ENCODE peak calls at places on chromosomes 13 and 19, in five cellular contexts. F is lower leg skin, L is Caco-2, S is foreskin fibroblast, N is PC-3. Q is an unnamed sample.

GRCh38 chr19:55681131-55682087 is 6.4 kb downstream of the EPN1 start:
- DNase-seq in S (peak), L (no peak), F (no peak), N (no peak), Q (no peak)

GRCh38 chr13:58994778-58995177 is 1169.0 kb downstream of the DIAPH3 start:
- DNase-seq in L (no peak), N (peak), S (no peak), F (no peak), Q (peak)

GRCh38 chr13:33323766-33324525 is 38.4 kb upstream of the STARD13 start:
- DNase-seq in S (peak), L (no peak), N (no peak), F (no peak), Q (no peak)

GRCh38 chr19:5153601-5154128 is 184.8 kb downstream of the KDM4B start:
- DNase-seq in L (no peak), F (peak), S (no peak), N (no peak), Q (no peak)

GRCh38 chr13:112574476-112575294 is 13.3 kb downstream of the TUBGCP3 start:
- DNase-seq in N (no peak), S (peak), F (no peak), L (no peak), Q (no peak)

GRCh38 chr13:21014666-21015170 is 46.7 kb downstream of the LATS2 start:
- DNase-seq in F (peak), S (peak), N (peak), L (no peak), Q (peak)

GRCh38 chr19:46404884-46405658 is 8.3 kb downstream of the CCDC8 start:
- DNase-seq in S (peak), L (peak), N (peak), F (no peak), Q (peak)

GRCh38 chr19:12804051-12804450 is 2.2 kb downstream of the THSD8 start:
- DNase-seq in S (no peak), N (no peak), F (no peak), L (no peak), Q (no peak)

GRCh38 chr19:15291666-15292065 is 40.7 kb downstream of the BRD4 start:
- DNase-seq in L (no peak), N (no peak), F (no peak), S (peak), Q (peak)

GRCh38 chr13:111517641-111518010 is 197.2 kb downstream of the TEX29 start:
- DNase-seq in S (no peak), L (no peak), F (no peak), N (no peak), Q (no peak)

GRCh38 chr19:48539503-48540096 is 12.4 kb upstream of the SULT2B1 start:
- DNase-seq in N (peak), F (no peak), S (peak), L (no peak), Q (peak)

GRCh38 chr19:49677901-49678674 is 1.0 kb downstream of the PRMT1 start:
- DNase-seq in S (peak), F (peak), L (peak), N (peak), Q (peak)

GRCh38 chr19:7619671-7620441 is 9.5 kb downstream of the XAB2 start:
- DNase-seq in S (no peak), L (no peak), F (no peak), N (no peak), Q (no peak)

GRCh38 chr13:103277959-103278673 is 211.9 kb upstream of the SLC10A2 start:
- DNase-seq in F (no peak), S (no peak), L (no peak), N (no peak), Q (peak)

GRCh38 chr19:8034178-8034525 is 18.4 kb upstream of the CCL25 start:
- DNase-seq in S (no peak), F (no peak), N (no peak), L (no peak), Q (no peak)

GRCh38 chr13:72726721-72727416 is 560 bp downstream of the MZT1 start:
- DNase-seq in S (peak), L (no peak), N (peak), F (peak), Q (peak)

GRCh38 chr19:8831832-8832131 is 322 bp downstream of the ZNF558 start:
- DNase-seq in S (no peak), N (no peak), L (no peak), F (no peak), Q (no peak)

GRCh38 chr13:29196409-29197074 is 376.4 kb downstream of the MTUS2 start:
- DNase-seq in N (no peak), F (no peak), S (no peak), L (no peak), Q (no peak)

GRCh38 chr19:47663911-47664771 is 49.1 kb upstream of the EHD2 start:
- DNase-seq in L (peak), S (peak), F (peak), N (peak), Q (peak)

GRCh38 chr19:6213696-6214585 is 65.8 kb downstream of the MLLT1 start:
- DNase-seq in N (no peak), S (no peak), L (no peak), F (no peak), Q (no peak)

GRCh38 chr19:3061214-3062161 is 807 bp downstream of the TLE5 start:
- DNase-seq in L (no peak), N (no peak), S (peak), F (peak), Q (no peak)

GRCh38 chr19:58001895-58002369 is 688 bp downstream of the ZNF606 start:
- DNase-seq in F (no peak), S (no peak), L (no peak), N (no peak), Q (peak)

GRCh38 chr19:6976197-6976596 is 45.0 kb downstream of the MBD3L2B start:
- DNase-seq in S (no peak), L (no peak), F (no peak), N (no peak), Q (no peak)

GRCh38 chr19:489418-490196 is 6.7 kb upstream of the MADCAM1 start:
- DNase-seq in N (peak), F (peak), S (peak), L (peak), Q (no peak)

GRCh38 chr19:57002765-57003164 is 117.0 kb upstream of the USP29 start:
- DNase-seq in N (no peak), L (no peak), S (no peak), F (no peak), Q (no peak)

GRCh38 chr19:51688665-51689571 is 4.2 kb upstream of the SPACA6 start:
- DNase-seq in N (peak), F (peak), S (peak), L (peak), Q (peak)

GRCh38 chr19:44707794-44708193 is 8.8 kb downstream of the CEACAM16 start:
- DNase-seq in N (no peak), S (no peak), F (no peak), L (no peak), Q (no peak)

GRCh38 chr13:22828081-22828480 is 352.7 kb upstream of the SGCG start:
- DNase-seq in L (no peak), N (peak), S (no peak), F (no peak), Q (peak)

GRCh38 chr13:107450931-107451330 is 764.4 kb downstream of the LIG4 start:
- DNase-seq in S (no peak), F (no peak), N (peak), L (no peak), Q (no peak)

GRCh38 chr19:29260477-29261317 is 47.7 kb upstream of the UQCRFS1 start:
- DNase-seq in L (peak), S (peak), F (peak), N (no peak), Q (peak)

GRCh38 chr13:66048888-66049287 is 1181.2 kb downstream of the PCDH9 start:
- DNase-seq in L (no peak), F (no peak), S (no peak), N (no peak), Q (peak)

GRCh38 chr19:29214411-29214810 is 1.5 kb upstream of the UQCRFS1 start:
- DNase-seq in F (no peak), L (no peak), S (no peak), N (no peak), Q (no peak)

GRCh38 chr19:54178581-54179261 is 5.8 kb upstream of the TMC4 start:
- DNase-seq in F (no peak), S (no peak), L (peak), N (peak), Q (no peak)

GRCh38 chr13:46605824-46606554 is 53.0 kb downstream of the LRCH1 start:
- DNase-seq in S (no peak), F (no peak), L (no peak), N (peak), Q (no peak)

GRCh38 chr13:46609052-46609451 is 56.1 kb downstream of the LRCH1 start:
- DNase-seq in L (no peak), N (no peak), F (no peak), S (peak), Q (no peak)

GRCh38 chr13:46607768-46608553 is 55.0 kb downstream of the LRCH1 start:
- DNase-seq in L (peak), F (no peak), N (peak), S (no peak), Q (no peak)

GRCh38 chr13:46605089-46605488 is 52.1 kb downstream of the LRCH1 start:
- DNase-seq in F (no peak), L (no peak), N (no peak), S (no peak), Q (no peak)

DNA sequence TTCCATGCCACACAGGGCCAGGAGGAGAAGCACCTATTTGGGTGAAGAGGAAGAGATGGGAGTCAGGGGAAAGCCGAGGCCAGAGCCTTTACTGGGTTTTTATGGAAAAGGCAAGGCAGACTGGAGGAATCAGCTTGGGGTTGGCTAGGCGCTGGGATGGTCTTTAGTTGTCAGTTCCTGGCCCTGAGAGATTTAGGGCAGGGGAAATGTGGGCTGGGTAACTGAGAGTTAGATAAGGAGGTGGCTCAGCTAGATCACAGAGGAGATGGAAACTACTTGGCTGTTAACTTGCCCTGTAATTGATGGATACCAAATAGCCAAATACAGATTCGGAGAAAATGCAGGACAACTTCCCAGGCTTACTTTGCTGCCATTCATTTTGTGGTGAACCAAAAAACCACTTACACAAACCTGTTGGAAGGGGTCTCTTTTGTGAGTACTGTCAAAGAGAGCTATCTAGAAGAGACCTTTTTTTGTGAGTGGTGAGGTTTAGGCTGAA is 54.0 kb downstream of the LRCH1 start:
- DNase-seq in F (no peak), L (no peak), N (no peak), S (no peak), Q (no peak)
- H3K4me3 ChIP-seq in F (no peak), L (no peak), N (no peak), S (no peak), Q (no peak)

GRCh38 chr19:32223595-32224370 is 121.6 kb upstream of the ZNF507 start:
- DNase-seq in F (peak), S (no peak), N (no peak), L (no peak), Q (no peak)

GRCh38 chr19:32227561-32228165 is 117.7 kb upstream of the ZNF507 start:
- DNase-seq in S (no peak), N (no peak), F (peak), L (peak), Q (no peak)

GRCh38 chr19:32223106-32223505 is 122.3 kb upstream of the ZNF507 start:
- DNase-seq in S (no peak), N (no peak), F (no peak), L (no peak), Q (no peak)

GRCh38 chr19:32222594-32222993 is 122.8 kb upstream of the ZNF507 start:
- DNase-seq in L (no peak), N (no peak), F (peak), S (no peak), Q (no peak)

DNA sequence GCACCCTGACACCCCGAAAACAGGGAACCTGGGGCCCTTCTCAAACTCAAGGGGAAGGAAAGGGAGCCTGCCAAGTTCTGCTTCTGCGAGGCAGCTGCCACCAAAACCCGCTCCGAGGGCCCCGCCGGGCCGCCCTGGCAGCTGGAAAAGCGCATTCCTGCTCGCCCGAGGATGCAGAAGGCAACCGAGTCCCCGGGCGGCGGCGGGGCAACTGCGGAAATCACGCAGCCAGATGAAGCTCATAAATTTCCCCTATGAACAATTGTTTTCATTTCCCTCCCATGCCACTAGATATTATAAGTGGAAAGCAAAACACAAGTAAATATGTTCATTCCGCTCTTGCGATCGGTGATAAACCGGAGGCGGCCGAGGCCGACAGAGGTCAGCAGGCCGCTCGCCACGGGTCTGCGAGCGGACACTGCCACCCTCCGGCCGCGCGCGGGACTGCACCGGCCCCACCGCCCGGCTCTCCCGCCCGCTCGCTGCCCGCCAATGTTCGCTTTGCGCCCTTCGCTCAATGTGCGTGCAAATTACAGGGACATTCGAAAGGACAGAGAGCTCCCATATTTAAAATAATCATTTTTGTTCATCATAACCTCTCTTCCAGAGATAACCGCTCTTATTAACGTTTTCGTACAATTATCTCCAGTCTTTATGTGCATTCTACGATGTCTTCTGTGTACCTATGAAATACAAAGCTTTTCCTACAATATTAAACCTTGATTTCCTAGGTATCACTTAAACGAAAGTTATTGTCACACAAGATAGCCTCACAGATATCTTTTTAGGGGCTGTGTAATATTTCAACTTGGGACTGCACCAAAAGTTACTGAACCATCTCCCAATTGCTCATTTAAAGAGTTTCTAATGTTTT is 120.8 kb upstream of the ZNF507 start:
- DNase-seq in N (peak), L (peak), S (peak), F (peak), Q (peak)
- TF ChIP-seq CTCF in N (peak), L (peak), S (peak), F (no peak), Q (peak)

DNA sequence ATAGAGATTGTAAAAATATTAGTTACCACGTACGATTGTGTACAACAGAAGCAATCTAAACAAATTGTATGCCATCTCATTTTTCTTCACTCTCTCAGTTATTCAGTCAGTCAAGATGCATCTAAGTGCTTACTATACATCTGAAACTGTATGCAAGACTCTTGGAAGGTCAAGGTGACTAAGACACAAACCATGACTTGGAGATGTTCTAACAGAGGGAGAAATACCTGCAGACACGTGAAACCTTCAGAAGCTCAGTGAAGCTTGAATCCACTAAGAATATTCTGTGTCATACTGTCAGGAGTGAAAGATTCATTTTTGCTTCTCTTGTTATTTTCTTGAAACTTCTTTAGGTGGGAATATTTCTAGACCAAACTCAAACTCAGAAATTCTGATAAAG is 365.4 kb downstream of the ITGBL1 start:
- DNase-seq in L (no peak), S (no peak), N (no peak), F (no peak), Q (no peak)
- H3K4me3 ChIP-seq in L (no peak), S (no peak), N (no peak), F (no peak), Q (no peak)

GRCh38 chr19:34220472-34221063 is 33.8 kb upstream of the GARRE1 start:
- DNase-seq in F (peak), S (peak), N (peak), L (peak), Q (peak)
- TF ChIP-seq CTCF in F (no peak), S (peak), N (peak), L (peak), Q (peak)

GRCh38 chr13:27959976-27960361 is 9.1 kb downstream of the CDX2 start:
- DNase-seq in S (no peak), F (no peak), N (no peak), L (no peak), Q (no peak)
- H3K4me3 ChIP-seq in S (no peak), F (no peak), N (peak), L (peak), Q (no peak)

DNA sequence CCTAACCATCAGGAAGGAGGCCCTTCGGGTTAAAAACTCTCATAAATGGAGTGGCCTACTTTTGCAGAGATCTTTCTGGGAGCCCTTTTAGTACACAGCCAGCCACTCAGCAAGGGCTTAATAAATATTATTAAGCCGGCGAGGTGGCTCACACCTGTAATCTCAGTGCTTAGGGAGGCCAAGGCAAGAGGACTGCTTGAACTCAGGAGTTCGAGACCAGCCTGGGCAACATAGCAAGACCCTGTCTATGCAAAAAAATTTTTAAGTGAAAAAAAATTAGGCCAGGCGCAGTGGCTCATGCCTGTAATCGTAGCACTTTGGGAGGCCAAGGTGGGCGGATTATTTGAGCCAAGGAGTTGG is 810 bp upstream of the KANK2 start:
- DNase-seq in L (no peak), N (no peak), F (no peak), S (no peak), Q (no peak)
- TF ChIP-seq CTCF in L (no peak), N (no peak), F (no peak), S (no peak), Q (no peak)

Q was measured in epithelial cell of esophagus.